ENCODE peak calls at places on chromosomes 12 and 14, in four cellular contexts. E, J, M and C are unnamed samples.

GRCh38 chr12:52258335-52258901 is 16.0 kb upstream of the KRT86 start:
- DNase-seq in E (no peak), J (no peak), M (no peak), C (no peak)

GRCh38 chr14:100907240-100907639 is 3.7 kb upstream of the RTL1 start:
- DNase-seq in M (no peak), J (no peak), E (no peak), C (no peak)

GRCh38 chr14:57169901-57170300 is 98.8 kb downstream of the EXOC5 start:
- DNase-seq in E (no peak), J (no peak), M (no peak), C (no peak)

GRCh38 chr14:87252103-87252502 is 740.9 kb downstream of the GALC start:
- DNase-seq in M (no peak), J (no peak), E (no peak), C (no peak)

GRCh38 chr12:65510584-65511050 is 232.1 kb downstream of the MSRB3 start:
- DNase-seq in E (no peak), M (peak; percentile 57), J (peak; percentile 91), C (no peak)

GRCh38 chr12:88272456-88272855 is 130.3 kb downstream of the TMTC3 start:
- DNase-seq in J (no peak), E (no peak), M (no peak), C (no peak)

GRCh38 chr12:96224219-96224615 is 30.0 kb downstream of the ELK3 start:
- DNase-seq in E (no peak), M (no peak), J (no peak), C (no peak)

GRCh38 chr12:124053855-124054254 is 80.8 kb downstream of the ZNF664 start:
- DNase-seq in M (peak; percentile 50), J (peak; percentile 68), E (no peak), C (no peak)

GRCh38 chr12:75611041-75611440 is 99.6 kb upstream of the KRR1 start:
- DNase-seq in E (no peak), J (no peak), M (no peak), C (no peak)

GRCh38 chr12:68317047-68317667 is 15.0 kb downstream of the MDM1 start:
- DNase-seq in M (peak; percentile 63), J (peak; percentile 41), E (no peak), C (no peak)

GRCh38 chr12:100473716-100474150 is at the start of gene NR1H4:
- DNase-seq in J (peak; percentile 40), M (peak; percentile 74), E (no peak), C (peak; percentile 2)

GRCh38 chr14:104749111-104749649 is 3.8 kb upstream of the SIVA1 start:
- DNase-seq in E (no peak), J (peak; percentile 48), M (peak; percentile 86), C (peak; percentile 13)

GRCh38 chr12:10153271-10154144 is 18.4 kb downstream of the OLR1 start:
- DNase-seq in M (peak; percentile 77), J (peak; percentile 42), E (peak; percentile 21), C (peak; percentile 27)

GRCh38 chr12:119456824-119457223 is 122.3 kb downstream of the CCDC60 start:
- DNase-seq in E (no peak), M (no peak), J (no peak), C (no peak)

GRCh38 chr14:91899213-91899612 is 31.9 kb upstream of the TC2N start:
- DNase-seq in M (no peak), E (no peak), J (no peak), C (no peak)

GRCh38 chr12:128365032-128365431 is 98.1 kb downstream of the TMEM132C start:
- DNase-seq in E (no peak), J (no peak), M (no peak), C (no peak)

GRCh38 chr14:99320105-99320572 is 48.1 kb upstream of the BCL11B start:
- DNase-seq in E (peak; percentile 44), J (no peak), M (peak; percentile 80), C (no peak)

GRCh38 chr12:124391340-124392261 is 96.7 kb downstream of the RFLNA start:
- DNase-seq in E (peak; percentile 10), M (peak; percentile 90), J (no peak), C (no peak)

GRCh38 chr12:49041881-49042484 is 18.6 kb downstream of the KMT2D start:
- DNase-seq in J (no peak), E (no peak), M (no peak), C (no peak)

GRCh38 chr14:56118611-56119181 is 485 bp downstream of the PELI2 start:
- DNase-seq in M (peak; percentile 56), J (no peak), E (no peak), C (no peak)

GRCh38 chr12:67943295-67943892 is 45.9 kb upstream of the IFNG-AS1 start:
- DNase-seq in M (peak; percentile 88), J (peak; percentile 75), E (peak; percentile 30), C (peak; percentile 51)

GRCh38 chr12:104374806-104375205 is 71.3 kb downstream of the EID3 start:
- DNase-seq in J (no peak), E (no peak), M (no peak), C (no peak)

GRCh38 chr12:50174971-50175715 is 8.0 kb upstream of the CERS5 start:
- DNase-seq in E (no peak), J (peak; percentile 87), M (no peak), C (peak; percentile 54)

GRCh38 chr14:32510815-32511214 is 181.7 kb downstream of the AKAP6 start:
- DNase-seq in J (no peak), E (no peak), M (no peak), C (no peak)

GRCh38 chr14:99579903-99580570 is 24.0 kb downstream of the CCDC85C start:
- DNase-seq in J (peak; percentile 56), E (no peak), M (peak; percentile 88), C (no peak)

GRCh38 chr12:54603173-54603814 is 14.8 kb upstream of the PPP1R1A start:
- DNase-seq in M (peak; percentile 87), J (peak; percentile 41), E (peak; percentile 34), C (peak; percentile 33)

GRCh38 chr12:53499261-53500118 is at the start of gene MAP3K12:
- DNase-seq in M (peak; percentile 83), J (no peak), E (no peak), C (no peak)

GRCh38 chr12:53145383-53145782 is 35.1 kb upstream of the ZNF740 start:
- DNase-seq in J (no peak), M (peak; percentile 58), E (no peak), C (peak; percentile 27)

GRCh38 chr12:21992823-21993222 is 51.6 kb upstream of the ABCC9 start:
- DNase-seq in M (peak; percentile 53), J (no peak), E (no peak), C (no peak)

GRCh38 chr12:53956251-53956887 is 1.7 kb downstream of the HOXC12 start:
- DNase-seq in M (no peak), J (no peak), E (no peak), C (no peak)

GRCh38 chr12:124727244-124727673 is 136.4 kb downstream of the SCARB1 start:
- DNase-seq in E (no peak), M (peak; percentile 78), J (no peak), C (no peak)

GRCh38 chr14:28635387-28635786 is 131.2 kb upstream of the FOXG1 start:
- DNase-seq in M (no peak), E (no peak), J (peak; percentile 35), C (no peak)

GRCh38 chr12:119692410-119692809 is 24.5 kb downstream of the PRKAB1 start:
- DNase-seq in M (no peak), J (no peak), E (no peak), C (no peak)

GRCh38 chr12:112606611-112607366 is 184.8 kb upstream of the RPH3A start:
- DNase-seq in M (no peak), J (no peak), E (no peak), C (no peak)

GRCh38 chr12:94157891-94158495 is 9.6 kb downstream of the PLXNC1 start:
- DNase-seq in E (no peak), M (no peak), J (no peak), C (no peak)
- H3K4me3 ChIP-seq in E (no peak overlapping the region), M (no peak overlapping the region), J (no peak overlapping the region), C (no peak overlapping the region)

GRCh38 chr12:26466709-26467108 is 271.3 kb downstream of the SSPN start:
- DNase-seq in J (no peak), E (no peak), M (no peak), C (no peak)

GRCh38 chr12:26473291-26473690 is 277.9 kb downstream of the SSPN start:
- DNase-seq in J (no peak), M (peak; percentile 56), E (no peak), C (peak; percentile 4)

GRCh38 chr12:26469801-26470200 is 274.4 kb downstream of the SSPN start:
- DNase-seq in M (no peak), J (no peak), E (no peak), C (no peak)

DNA sequence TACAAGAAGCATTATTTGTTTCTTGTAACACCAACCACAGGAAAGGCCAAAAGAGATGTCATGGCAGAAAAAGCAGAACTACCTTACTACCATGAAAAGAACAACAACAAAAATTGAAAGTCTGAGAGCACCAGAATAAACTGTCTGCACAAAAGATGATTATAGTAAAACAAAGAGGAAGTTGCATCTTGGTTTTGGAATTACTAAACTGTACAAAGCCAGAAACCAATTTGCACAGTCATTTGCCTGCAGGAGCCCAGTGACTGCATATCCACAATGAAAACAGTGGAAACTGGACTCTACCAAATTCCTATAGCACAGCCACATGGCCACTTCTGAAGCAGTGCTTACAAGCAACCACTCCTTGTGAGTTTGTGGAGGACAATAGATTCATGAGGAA is 276.2 kb downstream of the SSPN start:
- DNase-seq in M (no peak), E (no peak), J (peak; percentile 26), C (peak; percentile 21)
- TF ChIP-seq CTCF in M (no peak), E (no peak), J (peak; percentile 27), C (peak; percentile 29)

GRCh38 chr12:132160671-132161045 is 16.4 kb downstream of the NOC4L start:
- DNase-seq in J (no peak), M (no peak), E (no peak), C (no peak)

GRCh38 chr12:132163041-132163910 is 19.0 kb downstream of the NOC4L start:
- DNase-seq in J (no peak), M (no peak), E (no peak), C (no peak)

GRCh38 chr12:132162508-132163031 is 18.3 kb downstream of the NOC4L start:
- DNase-seq in J (peak; percentile 88), M (no peak), E (no peak), C (peak; percentile 62)

GRCh38 chr12:132161046-132161781 is 17.0 kb downstream of the NOC4L start:
- DNase-seq in E (no peak), J (no peak), M (no peak), C (no peak)

GRCh38 chr12:132161796-132162507 is 17.7 kb downstream of the NOC4L start:
- DNase-seq in J (no peak), M (no peak), E (no peak), C (no peak)
- H3K4me3 ChIP-seq in J (no peak overlapping the region), M (no peak overlapping the region), E (no peak overlapping the region), C (no peak overlapping the region)

GRCh38 chr12:1544991-1545700 is 49.2 kb downstream of the FBXL14 start:
- DNase-seq in M (no peak), E (no peak), J (no peak), C (no peak)
- TF ChIP-seq CTCF in M (no peak), E (no peak), J (peak; percentile 50), C (peak; percentile 42)